ENCODE peak calls at places on chromosomes 16 and 17, in six cellular contexts. Y is activated CD8-positive, alpha-beta memory T cell treated with anti-CD3 and anti-CD28 coated beads, Interleukin-2, amount 50 U/mL, for 4 hours; U is GM23248; L is iris pigment epithelial cell; F is activated naive CD8-positive, alpha-beta T cell treated with anti-CD3 and anti-CD28 coated beads for 36 hours; G is activated CD4-positive, CD25-positive, alpha-beta regulatory T cell. W is an unnamed sample.

GRCh38 chr16:14307059-14307531 is 236.0 kb downstream of the MRTFB start:
- DNase-seq in Y (no peak), U (peak), L (no peak), F (no peak), G (no peak), W (no peak)

GRCh38 chr16:26569793-26570192 is 496.9 kb upstream of the C16orf82 start:
- DNase-seq in Y (no peak), U (peak), L (no peak), F (no peak), G (no peak), W (no peak)

GRCh38 chr16:10493276-10493675 is 87.1 kb downstream of the EMP2 start:
- DNase-seq in Y (no peak), U (no peak), L (no peak), F (no peak), G (no peak), W (peak)

GRCh38 chr17:20063665-20064648 is 54.8 kb downstream of the SPECC1 start:
- DNase-seq in Y (no peak), U (peak), L (peak), F (peak), G (no peak), W (peak)

GRCh38 chr16:87132361-87133014 is 184.7 kb downstream of the C16orf95 start:
- DNase-seq in Y (no peak), U (peak), L (peak), F (no peak), G (no peak), W (peak)

GRCh38 chr16:47777191-47777590 is 316.1 kb downstream of the PHKB start:
- DNase-seq in Y (no peak), U (peak), L (peak), F (no peak), G (no peak), W (peak)

GRCh38 chr17:75846701-75847594 is 2.7 kb upstream of the UNC13D start:
- DNase-seq in Y (no peak), U (no peak), L (no peak), F (no peak), G (no peak), W (no peak)

GRCh38 chr17:35449371-35449931 is 885 bp upstream of the SLFN13 start:
- DNase-seq in Y (no peak), U (peak), L (peak), F (no peak), G (no peak), W (no peak)

GRCh38 chr16:67063008-67063407 is 34.1 kb downstream of the CBFB start:
- DNase-seq in Y (no peak), U (no peak), L (no peak), F (no peak), G (no peak), W (no peak)

GRCh38 chr16:31134625-31135534 is 647 bp downstream of the PRSS8 start:
- DNase-seq in Y (no peak), U (peak), L (no peak), F (no peak), G (no peak), W (peak)

GRCh38 chr17:57544834-57545463 is 200.2 kb downstream of the CCDC182 start:
- DNase-seq in Y (no peak), U (no peak), L (no peak), F (no peak), G (no peak), W (no peak)